ENCODE peak calls at places on chromosomes 3 and 15, in four cellular contexts. K is GM19239, W is caudate nucleus, I is T-helper 1 cell. C is an unnamed sample.

GRCh38 chr3:43011638-43012037 is 32.5 kb downstream of the GASK1A start:
- DNase-seq in I (no peak), W (no peak), K (no peak), C (no peak)

GRCh38 chr3:171044828-171045793 is 18.6 kb upstream of the SLC2A2 start:
- DNase-seq in W (no peak), I (no peak), K (no peak), C (no peak)

GRCh38 chr15:60373327-60373726 is 24.5 kb downstream of the ANXA2 start:
- DNase-seq in K (no peak), I (no peak), W (no peak), C (no peak)

GRCh38 chr15:89177633-89178306 is 43.6 kb downstream of the RLBP1 start:
- DNase-seq in W (peak; percentile 26), K (peak; percentile 21), I (peak; percentile 13), C (peak; percentile 55)

GRCh38 chr3:120678331-120678845 is 3.7 kb downstream of the HGD start:
- DNase-seq in I (no peak), K (peak; percentile 40), W (no peak), C (no peak)

GRCh38 chr3:66253790-66254620 is 33.2 kb downstream of the SLC25A26 start:
- DNase-seq in K (peak; percentile 14), I (no peak), W (no peak), C (no peak)

GRCh38 chr15:34064443-34064842 is 25.4 kb upstream of the AVEN start:
- DNase-seq in K (no peak), W (no peak), I (no peak), C (no peak)

GRCh38 chr3:128426128-128426921 is 40.4 kb downstream of the DNAJB8 start:
- DNase-seq in K (peak; percentile 95), I (no peak), W (peak; percentile 5), C (peak; percentile 39)

GRCh38 chr3:126110431-126111125 is 26.7 kb upstream of the SLC41A3 start:
- DNase-seq in W (no peak), K (no peak), I (no peak), C (no peak)

GRCh38 chr3:15768421-15769255 is 29.1 kb downstream of the ANKRD28 start:
- DNase-seq in I (no peak), K (no peak), W (no peak), C (no peak)

GRCh38 chr3:119349353-119349752 is 55.2 kb downstream of the ARHGAP31 start:
- DNase-seq in I (no peak), W (no peak), K (no peak), C (no peak)

GRCh38 chr3:55989351-55989750 is 478.9 kb downstream of the ERC2 start:
- DNase-seq in K (no peak), I (no peak), W (no peak), C (no peak)

GRCh38 chr3:169668081-169668956 is 4.8 kb upstream of the MECOM start:
- DNase-seq in K (no peak), I (no peak), W (no peak), C (no peak)

GRCh38 chr3:120506076-120506827 is 55.5 kb upstream of the FSTL1 start:
- DNase-seq in K (no peak), I (no peak), W (no peak), C (no peak)

GRCh38 chr3:10557783-10558373 is 52.5 kb upstream of the ATP2B2 start:
- DNase-seq in K (no peak), W (no peak), I (no peak), C (no peak)

GRCh38 chr15:37083610-37084009 is 16.7 kb downstream of the MEIS2 start:
- DNase-seq in I (no peak), W (no peak), K (no peak), C (no peak)

GRCh38 chr3:16253601-16254000 is 11.1 kb downstream of the DPH3 start:
- DNase-seq in K (no peak), W (no peak), I (no peak), C (no peak)